ENCODE peak calls at places on chromosomes 13 and 19, in seven cellular contexts. Y, H, R, P, C, W and J are unnamed samples.

GRCh38 chr13:65453982-65454381 is 1776.2 kb downstream of the PCDH9 start:
- DNase-seq in Y (no peak), H (no peak), R (no peak), P (no peak), C (no peak), W (no peak), J (no peak)

GRCh38 chr19:41302624-41303351 is 7.2 kb upstream of the CCDC97 start:
- DNase-seq in Y (peak; percentile 78), H (no peak), R (no peak), P (no peak), C (no peak), W (peak; percentile 75), J (no peak)

GRCh38 chr19:4575978-4576933 is 16.8 kb upstream of the SEMA6B start:
- DNase-seq in Y (peak; percentile 75), H (peak; percentile 58), R (peak; percentile 84), P (no peak), C (peak; percentile 73), W (peak; percentile 54), J (peak; percentile 74)

GRCh38 chr13:101660711-101661110 is 208.2 kb downstream of the ITGBL1 start:
- DNase-seq in Y (no peak), H (no peak), R (no peak), P (no peak), C (no peak), W (no peak), J (no peak)

GRCh38 chr19:54478677-54479266 is 5.7 kb upstream of the CDC42EP5 start:
- DNase-seq in Y (peak; percentile 50), H (no peak), R (peak; percentile 80), P (peak; percentile 55), C (peak; percentile 67), W (no peak), J (peak; percentile 67)

GRCh38 chr19:638901-639250 is 803 bp upstream of the FGF22 start:
- DNase-seq in Y (no peak), H (no peak), R (no peak), P (no peak), C (no peak), W (no peak), J (no peak)

GRCh38 chr19:10209305-10209704 is 14.6 kb upstream of the DNMT1 start:
- DNase-seq in Y (no peak), H (no peak), R (no peak), P (no peak), C (peak; percentile 62), W (no peak), J (no peak)

GRCh38 chr19:48397263-48397635 is 3.8 kb downstream of the GRIN2D start:
- DNase-seq in Y (no peak), H (no peak), R (no peak), P (no peak), C (no peak), W (no peak), J (no peak)

GRCh38 chr13:94050686-94051085 is 428.8 kb downstream of the DCT start:
- DNase-seq in Y (no peak), H (no peak), R (no peak), P (no peak), C (no peak), W (no peak), J (no peak)

GRCh38 chr13:27858046-27858445 is 61.8 kb upstream of the PDX1 start:
- DNase-seq in Y (no peak), H (no peak), R (no peak), P (no peak), C (no peak), W (no peak), J (no peak)

GRCh38 chr13:30143671-30144400 is 163.5 kb downstream of the KATNAL1 start:
- DNase-seq in Y (no peak), H (no peak), R (no peak), P (no peak), C (peak; percentile 59), W (no peak), J (peak; percentile 84)

GRCh38 chr19:17555929-17556813 is 722 bp downstream of the COLGALT1 start:
- DNase-seq in Y (peak; percentile 46), H (peak; percentile 48), R (peak; percentile 76), P (no peak), C (peak; percentile 70), W (no peak), J (peak; percentile 65)

GRCh38 chr13:110590577-110590976 is 24.8 kb upstream of the NAXD start:
- DNase-seq in Y (no peak), H (no peak), R (no peak), P (no peak), C (no peak), W (no peak), J (no peak)

GRCh38 chr19:5621945-5622464 is 571 bp downstream of the SAFB2 start:
- DNase-seq in Y (peak; percentile 24), H (peak; percentile 11), R (no peak), P (no peak), C (no peak), W (no peak), J (peak; percentile 12)

GRCh38 chr13:84358601-84359000 is 476.3 kb upstream of the SLITRK1 start:
- DNase-seq in Y (no peak), H (no peak), R (no peak), P (no peak), C (no peak), W (no peak), J (no peak)

GRCh38 chr19:39752390-39752789 is 14.6 kb upstream of the CLC start:
- DNase-seq in Y (no peak), H (no peak), R (no peak), P (no peak), C (no peak), W (no peak), J (no peak)

GRCh38 chr13:21980049-21980448 is 309.2 kb downstream of the FGF9 start:
- DNase-seq in Y (no peak), H (no peak), R (no peak), P (no peak), C (no peak), W (no peak), J (no peak)

GRCh38 chr13:110524484-110525254 is 36.9 kb downstream of the RAB20 start:
- DNase-seq in Y (no peak), H (no peak), R (no peak), P (peak; percentile 51), C (no peak), W (no peak), J (no peak)

GRCh38 chr13:44211753-44212152 is 161.9 kb upstream of the SERP2 start:
- DNase-seq in Y (no peak), H (no peak), R (no peak), P (no peak), C (no peak), W (no peak), J (no peak)

GRCh38 chr13:83325454-83325853 is 556.8 kb downstream of the SLITRK1 start:
- DNase-seq in Y (no peak), H (no peak), R (no peak), P (no peak), C (peak; percentile 54), W (no peak), J (peak; percentile 71)

GRCh38 chr13:111911754-111912452 is 155.0 kb upstream of the SOX1 start:
- DNase-seq in Y (no peak), H (no peak), R (peak; percentile 14), P (peak; percentile 26), C (no peak), W (no peak), J (no peak)

GRCh38 chr19:18895038-18895827 is 725 bp downstream of the CERS1 start:
- DNase-seq in Y (no peak), H (peak; percentile 87), R (peak; percentile 82), P (peak; percentile 10), C (peak; percentile 34), W (no peak), J (peak; percentile 7)

GRCh38 chr13:61362522-61362921 is 53.1 kb downstream of the PCDH20 start:
- DNase-seq in Y (no peak), H (no peak), R (no peak), P (no peak), C (no peak), W (no peak), J (no peak)

GRCh38 chr13:99357149-99357596 is 50.0 kb upstream of the GPR183 start:
- DNase-seq in Y (no peak), H (no peak), R (no peak), P (no peak), C (peak; percentile 85), W (no peak), J (peak; percentile 70)

GRCh38 chr13:105346141-105346766 is 1189.2 kb downstream of the EFNB2 start:
- DNase-seq in Y (no peak), H (no peak), R (no peak), P (no peak), C (peak; percentile 66), W (no peak), J (peak; percentile 85)

GRCh38 chr13:23956106-23956505 is 58.8 kb upstream of the C1QTNF9B start:
- DNase-seq in Y (no peak), H (no peak), R (no peak), P (no peak), C (peak; percentile 41), W (no peak), J (peak; percentile 59)

GRCh38 chr19:48064509-48064908 is 20.6 kb upstream of the CABP5 start:
- DNase-seq in Y (no peak), H (no peak), R (peak; percentile 29), P (no peak), C (no peak), W (no peak), J (peak; percentile 23)

GRCh38 chr19:40543029-40543597 is 33.6 kb upstream of the SHKBP1 start:
- DNase-seq in Y (no peak), H (no peak), R (no peak), P (no peak), C (no peak), W (no peak), J (no peak)

GRCh38 chr13:99941086-99941485 is 30.5 kb downstream of the ZIC5 start:
- DNase-seq in Y (no peak), H (no peak), R (no peak), P (no peak), C (no peak), W (no peak), J (no peak)